ENCODE peak calls at places on chromosome 4, in four cellular contexts. One of them, this sample, is unnamed.

GRCh38 chr4:86033171-86033570 is 326.7 kb downstream of the MAPK10 start:
- DNase-seq in AG04450: no peak
- DNase-seq in gastrocnemius medialis: peak; percentile 51
- DNase-seq in CD4-positive, alpha-beta T cell: no peak
- DNase-seq in this sample: no peak

GRCh38 chr4:150368667-150369066 is 213.3 kb upstream of the MAB21L2 start:
- DNase-seq in gastrocnemius medialis: no peak
- DNase-seq in CD4-positive, alpha-beta T cell: no peak
- DNase-seq in AG04450: no peak
- DNase-seq in this sample: no peak

GRCh38 chr4:69984030-69984443 is 11.7 kb upstream of the STATH start:
- DNase-seq in gastrocnemius medialis: no peak
- DNase-seq in AG04450: no peak
- DNase-seq in CD4-positive, alpha-beta T cell: no peak
- DNase-seq in this sample: no peak

GRCh38 chr4:2843909-2844584 is 403 bp downstream of the ADD1 start:
- DNase-seq in gastrocnemius medialis: peak; percentile 41
- DNase-seq in CD4-positive, alpha-beta T cell: no peak
- DNase-seq in AG04450: no peak
- DNase-seq in this sample: no peak

GRCh38 chr4:18020145-18020670 is 1.3 kb downstream of the LCORL start:
- DNase-seq in AG04450: no peak
- DNase-seq in gastrocnemius medialis: no peak
- DNase-seq in CD4-positive, alpha-beta T cell: peak; percentile 1
- DNase-seq in this sample: no peak

GRCh38 chr4:61740950-61741638 is 541.0 kb downstream of the ADGRL3 start:
- DNase-seq in gastrocnemius medialis: no peak
- DNase-seq in AG04450: no peak
- DNase-seq in CD4-positive, alpha-beta T cell: no peak
- DNase-seq in this sample: no peak

GRCh38 chr4:81648576-81649272 is 177.0 kb upstream of the RASGEF1B start:
- DNase-seq in CD4-positive, alpha-beta T cell: peak; percentile 4
- DNase-seq in AG04450: no peak
- DNase-seq in gastrocnemius medialis: no peak
- DNase-seq in this sample: peak; percentile 45

GRCh38 chr4:86250616-86251015 is 109.2 kb downstream of the MAPK10 start:
- DNase-seq in AG04450: no peak
- DNase-seq in CD4-positive, alpha-beta T cell: no peak
- DNase-seq in gastrocnemius medialis: no peak
- DNase-seq in this sample: no peak

GRCh38 chr4:93731448-93731847 is 97.1 kb upstream of the ATOH1 start:
- DNase-seq in AG04450: no peak
- DNase-seq in CD4-positive, alpha-beta T cell: no peak
- DNase-seq in gastrocnemius medialis: no peak
- DNase-seq in this sample: no peak

GRCh38 chr4:89493367-89493766 is 185.8 kb upstream of the GPRIN3 start:
- DNase-seq in AG04450: no peak
- DNase-seq in gastrocnemius medialis: no peak
- DNase-seq in CD4-positive, alpha-beta T cell: no peak
- DNase-seq in this sample: no peak

GRCh38 chr4:60089546-60090273 is 1110.4 kb upstream of the ADGRL3 start:
- DNase-seq in gastrocnemius medialis: no peak
- DNase-seq in CD4-positive, alpha-beta T cell: no peak
- DNase-seq in AG04450: no peak
- DNase-seq in this sample: no peak
- H3K27ac ChIP-seq in gastrocnemius medialis: no peak overlapping the region
- H3K27ac ChIP-seq in CD4-positive, alpha-beta T cell: no peak overlapping the region
- H3K27ac ChIP-seq in AG04450: no peak overlapping the region
- H3K27ac ChIP-seq in this sample: no peak overlapping the region

GRCh38 chr4:137069473-137069872 is 462.8 kb downstream of the PCDH18 start:
- DNase-seq in CD4-positive, alpha-beta T cell: no peak
- DNase-seq in gastrocnemius medialis: no peak
- DNase-seq in AG04450: no peak
- DNase-seq in this sample: no peak

GRCh38 chr4:137075586-137075985 is 456.7 kb downstream of the PCDH18 start:
- DNase-seq in AG04450: no peak
- DNase-seq in CD4-positive, alpha-beta T cell: no peak
- DNase-seq in gastrocnemius medialis: no peak
- DNase-seq in this sample: no peak

GRCh38 chr4:137065306-137065705 is 467.0 kb downstream of the PCDH18 start:
- DNase-seq in AG04450: no peak
- DNase-seq in gastrocnemius medialis: no peak
- DNase-seq in CD4-positive, alpha-beta T cell: no peak
- DNase-seq in this sample: no peak

DNA sequence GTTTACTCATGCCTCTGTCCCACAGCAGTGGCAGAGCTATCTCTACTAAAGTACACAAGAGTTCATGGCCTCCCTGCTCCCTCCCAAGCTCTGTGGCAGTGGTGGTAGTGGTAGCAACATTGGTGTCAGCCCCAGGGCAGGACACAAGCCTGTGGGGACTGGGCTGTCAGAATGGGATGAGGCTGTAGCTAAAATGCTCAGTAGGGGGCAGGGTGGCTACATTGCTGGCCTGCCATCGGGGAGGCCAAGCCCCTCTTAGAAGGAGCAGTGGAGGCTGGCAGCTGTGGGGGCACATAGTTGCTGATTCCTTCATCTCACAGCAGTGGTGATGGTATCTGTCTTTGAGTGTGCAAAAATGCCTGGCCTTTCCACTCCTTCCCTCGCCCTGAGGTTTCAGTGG is 461.7 kb downstream of the PCDH18 start:
- DNase-seq in gastrocnemius medialis: no peak
- DNase-seq in AG04450: no peak
- DNase-seq in CD4-positive, alpha-beta T cell: no peak
- DNase-seq in this sample: no peak
- TF ChIP-seq CTCF in gastrocnemius medialis: no peak
- TF ChIP-seq CTCF in AG04450: no peak
- TF ChIP-seq CTCF in CD4-positive, alpha-beta T cell: no peak
- TF ChIP-seq CTCF in this sample: no peak

GRCh38 chr4:169985881-169986280 is 40.3 kb downstream of the MFAP3L start:
- DNase-seq in gastrocnemius medialis: no peak
- DNase-seq in AG04450: no peak
- DNase-seq in CD4-positive, alpha-beta T cell: no peak
- DNase-seq in this sample: no peak

GRCh38 chr4:169987327-169988228 is 38.6 kb downstream of the MFAP3L start:
- DNase-seq in gastrocnemius medialis: no peak
- DNase-seq in CD4-positive, alpha-beta T cell: no peak
- DNase-seq in AG04450: no peak
- DNase-seq in this sample: no peak

GRCh38 chr4:169984203-169984602 is 42.0 kb downstream of the MFAP3L start:
- DNase-seq in AG04450: no peak
- DNase-seq in CD4-positive, alpha-beta T cell: no peak
- DNase-seq in gastrocnemius medialis: no peak
- DNase-seq in this sample: no peak

GRCh38 chr4:169986369-169986768 is 39.8 kb downstream of the MFAP3L start:
- DNase-seq in CD4-positive, alpha-beta T cell: no peak
- DNase-seq in AG04450: no peak
- DNase-seq in gastrocnemius medialis: no peak
- DNase-seq in this sample: no peak

DNA sequence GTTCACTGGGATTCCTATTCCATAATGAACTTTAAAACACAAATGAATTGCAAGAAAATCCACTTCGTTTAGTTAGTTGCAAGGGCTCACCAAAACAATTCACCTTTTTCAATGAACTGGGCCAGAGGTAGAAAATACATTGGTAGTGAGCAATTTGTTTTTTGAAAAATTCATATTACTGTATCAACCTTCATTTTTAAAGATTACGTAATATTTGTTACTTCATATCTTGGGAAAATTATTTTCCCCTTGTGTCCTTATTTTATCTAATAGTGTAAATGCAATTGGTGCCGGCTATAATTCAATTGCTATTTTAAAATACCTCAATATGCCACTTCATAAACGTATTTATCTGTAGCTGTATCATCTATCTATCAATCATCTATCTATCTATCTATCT is 41.5 kb downstream of the MFAP3L start:
- DNase-seq in AG04450: no peak
- DNase-seq in gastrocnemius medialis: no peak
- DNase-seq in CD4-positive, alpha-beta T cell: no peak
- DNase-seq in this sample: no peak
- H3K27me3 ChIP-seq in AG04450: no peaks in the 10 kb centered on the region
- H3K27me3 ChIP-seq in gastrocnemius medialis: no peaks in the 10 kb centered on the region
- H3K27me3 ChIP-seq in CD4-positive, alpha-beta T cell: peaks cover 9% of the 10 kb centered on the region
- H3K27me3 ChIP-seq in this sample: no peaks in the 10 kb centered on the region

GRCh38 chr4:15162465-15163283 is 160.4 kb downstream of the CPEB2 start:
- DNase-seq in CD4-positive, alpha-beta T cell: no peak
- DNase-seq in AG04450: no peak
- DNase-seq in gastrocnemius medialis: no peak
- DNase-seq in this sample: no peak
- H3K27ac ChIP-seq in CD4-positive, alpha-beta T cell: no peak overlapping the region
- H3K27ac ChIP-seq in AG04450: no peak overlapping the region
- H3K27ac ChIP-seq in gastrocnemius medialis: no peak overlapping the region
- H3K27ac ChIP-seq in this sample: no peak overlapping the region

GRCh38 chr4:140607852-140608251 is 39.1 kb upstream of the UCP1 start:
- DNase-seq in CD4-positive, alpha-beta T cell: no peak
- DNase-seq in gastrocnemius medialis: no peak
- DNase-seq in AG04450: no peak
- DNase-seq in this sample: no peak

GRCh38 chr4:140612356-140612755 is 43.6 kb upstream of the UCP1 start:
- DNase-seq in gastrocnemius medialis: no peak
- DNase-seq in AG04450: no peak
- DNase-seq in CD4-positive, alpha-beta T cell: no peak
- DNase-seq in this sample: no peak

GRCh38 chr4:140604544-140604943 is 35.8 kb upstream of the UCP1 start:
- DNase-seq in CD4-positive, alpha-beta T cell: no peak
- DNase-seq in gastrocnemius medialis: no peak
- DNase-seq in AG04450: no peak
- DNase-seq in this sample: no peak

GRCh38 chr4:140611854-140612253 is 43.1 kb upstream of the UCP1 start:
- DNase-seq in CD4-positive, alpha-beta T cell: no peak
- DNase-seq in AG04450: no peak
- DNase-seq in gastrocnemius medialis: no peak
- DNase-seq in this sample: no peak

GRCh38 chr4:140609548-140610425 is 41.0 kb upstream of the UCP1 start:
- DNase-seq in AG04450: peak; percentile 4
- DNase-seq in CD4-positive, alpha-beta T cell: no peak
- DNase-seq in gastrocnemius medialis: no peak
- DNase-seq in this sample: no peak
- TF ChIP-seq CTCF in AG04450: peak; percentile 59
- TF ChIP-seq CTCF in CD4-positive, alpha-beta T cell: peak; percentile 49
- TF ChIP-seq CTCF in gastrocnemius medialis: peak; percentile 14
- TF ChIP-seq CTCF in this sample: peak; percentile 19

DNA sequence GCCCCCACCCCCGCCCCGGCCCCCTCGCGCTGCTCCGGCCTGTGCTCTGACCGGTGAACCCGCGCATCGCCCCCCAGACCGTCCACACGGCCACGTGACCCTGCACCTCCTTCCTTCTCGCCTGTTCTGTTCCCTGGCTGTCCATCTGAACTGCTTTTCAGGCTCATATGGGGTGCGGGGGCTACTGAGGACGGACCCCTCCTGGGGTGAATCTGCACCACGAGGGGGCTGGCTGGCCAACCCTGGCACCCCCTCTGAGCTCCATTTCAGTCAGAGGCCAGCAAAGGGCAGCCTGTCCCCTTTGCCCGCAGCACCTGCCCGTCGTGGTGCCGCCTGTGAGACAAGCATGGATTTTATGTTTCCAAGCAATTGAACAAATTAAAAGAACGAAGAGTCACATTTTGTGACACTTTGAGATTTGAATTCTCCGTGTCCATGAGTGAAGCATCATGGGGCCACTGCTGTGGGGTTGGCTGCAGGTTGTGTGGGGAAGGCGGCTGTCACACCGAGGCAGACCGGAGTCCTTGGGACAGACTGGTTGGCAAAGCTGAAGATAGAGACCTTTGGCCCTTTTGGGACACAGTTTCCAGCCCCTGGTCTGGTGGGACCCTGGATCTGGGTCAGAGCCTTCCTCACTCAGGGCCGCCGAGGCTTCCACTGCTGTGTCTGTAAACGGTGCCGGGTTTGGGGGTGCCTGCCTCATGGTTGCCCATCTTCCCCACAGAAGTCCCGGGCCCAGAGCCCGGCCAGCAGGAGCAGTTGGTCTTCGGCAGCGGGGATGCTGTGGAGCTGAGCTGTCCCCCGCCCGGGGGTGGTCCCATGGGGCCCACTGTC is 5.7 kb downstream of the FGFR3 start:
- DNase-seq in gastrocnemius medialis: no peak
- DNase-seq in AG04450: no peak
- DNase-seq in CD4-positive, alpha-beta T cell: no peak
- DNase-seq in this sample: no peak
- H3K27me3 ChIP-seq in gastrocnemius medialis: peaks cover 39% of the 10 kb centered on the region
- H3K27me3 ChIP-seq in AG04450: peaks cover 34% of the 10 kb centered on the region
- H3K27me3 ChIP-seq in CD4-positive, alpha-beta T cell: peaks cover 37% of the 10 kb centered on the region
- H3K27me3 ChIP-seq in this sample: peaks cover 54% of the 10 kb centered on the region

GRCh38 chr4:14180983-14181601 is 553.6 kb upstream of the BOD1L1 start:
- DNase-seq in gastrocnemius medialis: no peak
- DNase-seq in CD4-positive, alpha-beta T cell: no peak
- DNase-seq in AG04450: no peak
- DNase-seq in this sample: no peak
- H3K27ac ChIP-seq in gastrocnemius medialis: no peak overlapping the region
- H3K27ac ChIP-seq in CD4-positive, alpha-beta T cell: no peak overlapping the region
- H3K27ac ChIP-seq in AG04450: no peak overlapping the region
- H3K27ac ChIP-seq in this sample: no peak overlapping the region

This sample was measured in left lung.